ENCODE peak calls at places on chromosomes 16 and 17, in six cellular contexts. One of them, this sample, is unnamed.
A peak's percentile ranks its signal among the peaks of the same experiment; 100 is the strongest.

GRCh38 chr17:26809033-26809432 is 484.9 kb upstream of the WSB1 start:
- DNase-seq in NCI-H146: no peak
- DNase-seq in mesendoderm: peak; percentile 51
- DNase-seq in activated T-cell treated with anti-CD3 and anti-CD28 coated beads, Interleukin-2, amount 50 U/mL, for 72 hours: no peak
- DNase-seq in skeletal muscle cell: no peak
- DNase-seq in activated gamma-delta T cell treated with Interleukin-2 at 50 U/mL for 16 hours: no peak
- DNase-seq in this sample: no peak

GRCh38 chr17:49260011-49260921 is 29.7 kb upstream of the PHOSPHO1 start:
- DNase-seq in skeletal muscle cell: peak; percentile 49
- DNase-seq in activated T-cell treated with anti-CD3 and anti-CD28 coated beads, Interleukin-2, amount 50 U/mL, for 72 hours: peak; percentile 63
- DNase-seq in mesendoderm: peak; percentile 92
- DNase-seq in NCI-H146: peak; percentile 21
- DNase-seq in activated gamma-delta T cell treated with Interleukin-2 at 50 U/mL for 16 hours: peak; percentile 43
- DNase-seq in this sample: peak; percentile 45

GRCh38 chr17:44599298-44600175 is 42.3 kb downstream of the FZD2 start:
- DNase-seq in skeletal muscle cell: peak; percentile 94
- DNase-seq in activated gamma-delta T cell treated with Interleukin-2 at 50 U/mL for 16 hours: no peak
- DNase-seq in activated T-cell treated with anti-CD3 and anti-CD28 coated beads, Interleukin-2, amount 50 U/mL, for 72 hours: no peak
- DNase-seq in mesendoderm: peak; percentile 83
- DNase-seq in NCI-H146: no peak
- DNase-seq in this sample: no peak

GRCh38 chr17:29010586-29010985 is 4.8 kb upstream of the SEZ6 start:
- DNase-seq in skeletal muscle cell: no peak
- DNase-seq in NCI-H146: peak; percentile 91
- DNase-seq in activated T-cell treated with anti-CD3 and anti-CD28 coated beads, Interleukin-2, amount 50 U/mL, for 72 hours: no peak
- DNase-seq in activated gamma-delta T cell treated with Interleukin-2 at 50 U/mL for 16 hours: no peak
- DNase-seq in mesendoderm: no peak
- DNase-seq in this sample: no peak

GRCh38 chr17:1158879-1159278 is 20.9 kb downstream of the ABR start:
- DNase-seq in NCI-H146: no peak
- DNase-seq in mesendoderm: no peak
- DNase-seq in activated gamma-delta T cell treated with Interleukin-2 at 50 U/mL for 16 hours: no peak
- DNase-seq in activated T-cell treated with anti-CD3 and anti-CD28 coated beads, Interleukin-2, amount 50 U/mL, for 72 hours: no peak
- DNase-seq in skeletal muscle cell: no peak
- DNase-seq in this sample: no peak

GRCh38 chr16:65779196-65779595 is 587.3 kb upstream of the CDH5 start:
- DNase-seq in NCI-H146: no peak
- DNase-seq in activated T-cell treated with anti-CD3 and anti-CD28 coated beads, Interleukin-2, amount 50 U/mL, for 72 hours: no peak
- DNase-seq in skeletal muscle cell: no peak
- DNase-seq in mesendoderm: no peak
- DNase-seq in activated gamma-delta T cell treated with Interleukin-2 at 50 U/mL for 16 hours: no peak
- DNase-seq in this sample: no peak

GRCh38 chr17:56676807-56677206 is 83.3 kb downstream of the NOG start:
- DNase-seq in mesendoderm: no peak
- DNase-seq in NCI-H146: no peak
- DNase-seq in skeletal muscle cell: no peak
- DNase-seq in activated gamma-delta T cell treated with Interleukin-2 at 50 U/mL for 16 hours: no peak
- DNase-seq in activated T-cell treated with anti-CD3 and anti-CD28 coated beads, Interleukin-2, amount 50 U/mL, for 72 hours: no peak
- DNase-seq in this sample: no peak

GRCh38 chr17:49069585-49070273 is 62.8 kb upstream of the B4GALNT2 start:
- DNase-seq in activated gamma-delta T cell treated with Interleukin-2 at 50 U/mL for 16 hours: no peak
- DNase-seq in mesendoderm: no peak
- DNase-seq in activated T-cell treated with anti-CD3 and anti-CD28 coated beads, Interleukin-2, amount 50 U/mL, for 72 hours: no peak
- DNase-seq in NCI-H146: no peak
- DNase-seq in skeletal muscle cell: no peak
- DNase-seq in this sample: no peak

GRCh38 chr16:69772560-69773254 is 10.6 kb downstream of the WWP2 start:
- DNase-seq in mesendoderm: peak; percentile 81
- DNase-seq in activated T-cell treated with anti-CD3 and anti-CD28 coated beads, Interleukin-2, amount 50 U/mL, for 72 hours: peak; percentile 51
- DNase-seq in activated gamma-delta T cell treated with Interleukin-2 at 50 U/mL for 16 hours: no peak
- DNase-seq in skeletal muscle cell: no peak
- DNase-seq in NCI-H146: no peak
- DNase-seq in this sample: no peak

GRCh38 chr16:87550510-87550961 is 51.8 kb upstream of the JPH3 start:
- DNase-seq in activated gamma-delta T cell treated with Interleukin-2 at 50 U/mL for 16 hours: peak; percentile 52
- DNase-seq in NCI-H146: no peak
- DNase-seq in activated T-cell treated with anti-CD3 and anti-CD28 coated beads, Interleukin-2, amount 50 U/mL, for 72 hours: peak; percentile 69
- DNase-seq in mesendoderm: peak; percentile 43
- DNase-seq in skeletal muscle cell: no peak
- DNase-seq in this sample: peak; percentile 51

GRCh38 chr16:77786448-77786847 is 1.9 kb upstream of the VAT1L start:
- DNase-seq in NCI-H146: no peak
- DNase-seq in mesendoderm: no peak
- DNase-seq in activated T-cell treated with anti-CD3 and anti-CD28 coated beads, Interleukin-2, amount 50 U/mL, for 72 hours: no peak
- DNase-seq in activated gamma-delta T cell treated with Interleukin-2 at 50 U/mL for 16 hours: no peak
- DNase-seq in skeletal muscle cell: no peak
- DNase-seq in this sample: no peak

GRCh38 chr16:57041182-57042156 is 50.9 kb upstream of the CPNE2 start:
- DNase-seq in activated gamma-delta T cell treated with Interleukin-2 at 50 U/mL for 16 hours: peak; percentile 89
- DNase-seq in mesendoderm: no peak
- DNase-seq in activated T-cell treated with anti-CD3 and anti-CD28 coated beads, Interleukin-2, amount 50 U/mL, for 72 hours: peak; percentile 90
- DNase-seq in NCI-H146: no peak
- DNase-seq in skeletal muscle cell: no peak
- DNase-seq in this sample: peak; percentile 84

GRCh38 chr17:40337351-40337750 is 27.2 kb downstream of the GJD3 start:
- DNase-seq in skeletal muscle cell: no peak
- DNase-seq in activated T-cell treated with anti-CD3 and anti-CD28 coated beads, Interleukin-2, amount 50 U/mL, for 72 hours: no peak
- DNase-seq in activated gamma-delta T cell treated with Interleukin-2 at 50 U/mL for 16 hours: no peak
- DNase-seq in NCI-H146: no peak
- DNase-seq in mesendoderm: no peak
- DNase-seq in this sample: no peak

GRCh38 chr16:67877064-67877463 is 4.2 kb downstream of the EDC4 start:
- DNase-seq in NCI-H146: no peak
- DNase-seq in activated T-cell treated with anti-CD3 and anti-CD28 coated beads, Interleukin-2, amount 50 U/mL, for 72 hours: no peak
- DNase-seq in mesendoderm: no peak
- DNase-seq in activated gamma-delta T cell treated with Interleukin-2 at 50 U/mL for 16 hours: no peak
- DNase-seq in skeletal muscle cell: no peak
- DNase-seq in this sample: no peak

GRCh38 chr16:72066747-72067146 is 3.7 kb downstream of the HPR start:
- DNase-seq in skeletal muscle cell: no peak
- DNase-seq in activated gamma-delta T cell treated with Interleukin-2 at 50 U/mL for 16 hours: no peak
- DNase-seq in mesendoderm: peak; percentile 68
- DNase-seq in NCI-H146: peak; percentile 41
- DNase-seq in activated T-cell treated with anti-CD3 and anti-CD28 coated beads, Interleukin-2, amount 50 U/mL, for 72 hours: no peak
- DNase-seq in this sample: no peak

This sample was measured in CD8-positive, alpha-beta T cell.